ENCODE peak calls at places on chromosomes 6 and 20, in four cellular contexts. I, U, T and L are unnamed samples.

GRCh38 chr6:124995131-124995530 is 32.9 kb downstream of the RNF217 start:
- DNase-seq in I (no peak), U (no peak), T (no peak), L (no peak)

GRCh38 chr6:79296211-79296610 is 61.7 kb upstream of the HMGN3 start:
- DNase-seq in U (no peak), T (no peak), I (no peak), L (no peak)

GRCh38 chr20:36744764-36745191 is 1.1 kb downstream of the NDRG3 start:
- DNase-seq in U (no peak), T (no peak), I (no peak), L (no peak)

GRCh38 chr6:108621117-108621516 is 60.4 kb downstream of the FOXO3 start:
- DNase-seq in U (peak; percentile 9), I (no peak), T (peak; percentile 79), L (peak; percentile 18)

GRCh38 chr6:8652710-8653109 is 217.4 kb upstream of the SLC35B3 start:
- DNase-seq in T (no peak), U (no peak), I (no peak), L (no peak)

GRCh38 chr6:81800666-81801065 is 48.2 kb upstream of the TENT5A start:
- DNase-seq in U (no peak), I (no peak), T (no peak), L (no peak)

GRCh38 chr6:90343581-90343980 is 46.9 kb upstream of the BACH2 start:
- DNase-seq in T (no peak), I (no peak), U (no peak), L (no peak)

GRCh38 chr20:4130404-4131189 is 115.2 kb upstream of the RNF24 start:
- DNase-seq in I (no peak), U (no peak), T (peak; percentile 50), L (no peak)

GRCh38 chr6:33794910-33795615 is 6.1 kb upstream of the LEMD2 start:
- DNase-seq in U (no peak), T (no peak), I (no peak), L (peak; percentile 55)

GRCh38 chr20:62618622-62619529 is 23.4 kb upstream of the SLCO4A1 start:
- DNase-seq in I (no peak), U (peak; percentile 47), T (peak; percentile 88), L (peak; percentile 50)

GRCh38 chr6:153117986-153118886 is 12.8 kb downstream of the RGS17 start:
- DNase-seq in U (no peak), I (no peak), T (peak; percentile 71), L (peak; percentile 73)

GRCh38 chr6:74597266-74597665 is 608.6 kb downstream of the COL12A1 start:
- DNase-seq in I (no peak), T (no peak), U (no peak), L (no peak)

GRCh38 chr20:58058421-58059140 is 169.9 kb downstream of the ANKRD60 start:
- DNase-seq in T (no peak), I (no peak), U (no peak), L (no peak)

GRCh38 chr20:51460569-51461265 is 81.8 kb downstream of the NFATC2 start:
- DNase-seq in I (no peak), U (no peak), T (no peak), L (no peak)

GRCh38 chr6:16769131-16769985 is 8.1 kb upstream of the ATXN1 start:
- DNase-seq in T (peak; percentile 93), I (no peak), U (peak; percentile 62), L (peak; percentile 94)

GRCh38 chr6:15305909-15306308 is 60.0 kb downstream of the JARID2 start:
- DNase-seq in U (no peak), I (no peak), T (no peak), L (no peak)

GRCh38 chr6:158698876-158699440 is 49.1 kb downstream of the SYTL3 start:
- DNase-seq in U (no peak), T (no peak), I (no peak), L (no peak)